ENCODE peak calls at places on chromosomes 1 and 21, in six cellular contexts. O is AG08395; S is GM13977; B is GM23338; W is effector memory CD4-positive, alpha-beta T cell; V is mesenchymal stem cell. H is an unnamed sample.

GRCh38 chr1:222084996-222085395 is 343.1 kb upstream of the DUSP10 start:
- DNase-seq in S (no peak), V (no peak), W (no peak), O (peak), B (no peak), H (no peak)

GRCh38 chr1:60463146-60463545 is 389.6 kb upstream of the C1orf87 start:
- DNase-seq in W (no peak), V (no peak), B (no peak), O (no peak), S (no peak), H (no peak)

GRCh38 chr1:31444725-31445448 is 31.9 kb downstream of the SERINC2 start:
- DNase-seq in O (no peak), B (no peak), S (no peak), V (no peak), W (no peak), H (no peak)

GRCh38 chr1:7253118-7253480 is 467.8 kb downstream of the CAMTA1 start:
- DNase-seq in B (no peak), S (no peak), V (no peak), O (peak), W (no peak), H (no peak)

GRCh38 chr1:75035536-75035935 is 98.7 kb upstream of the LHX8 start:
- DNase-seq in B (no peak), W (no peak), O (no peak), V (no peak), S (no peak), H (no peak)

GRCh38 chr1:107609808-107610207 is 355.2 kb downstream of the VAV3 start:
- DNase-seq in W (no peak), O (no peak), B (no peak), S (no peak), V (no peak), H (no peak)

GRCh38 chr1:204513117-204513716 is 3.0 kb upstream of the MDM4 start:
- DNase-seq in B (no peak), V (no peak), W (peak), O (no peak), S (peak), H (no peak)

GRCh38 chr21:34284613-34285160 is 79.1 kb upstream of the KCNE2 start:
- DNase-seq in V (no peak), O (no peak), W (no peak), B (no peak), S (no peak), H (no peak)

GRCh38 chr1:180507826-180508724 is 5.7 kb upstream of the ACBD6 start:
- DNase-seq in O (peak), V (peak), W (no peak), S (peak), B (no peak), H (no peak)

GRCh38 chr1:19096036-19096833 is 113.8 kb downstream of the UBR4 start:
- DNase-seq in O (peak), V (no peak), W (no peak), S (no peak), B (peak), H (no peak)

GRCh38 chr1:203564024-203564423 is 62.6 kb upstream of the ATP2B4 start:
- DNase-seq in O (no peak), S (no peak), W (no peak), V (no peak), B (no peak), H (no peak)

GRCh38 chr1:33519240-33519884 is 46.9 kb downstream of the ZSCAN20 start:
- DNase-seq in S (no peak), V (no peak), W (no peak), B (no peak), O (no peak), H (no peak)

GRCh38 chr1:10514490-10515235 is 39.9 kb downstream of the PEX14 start:
- DNase-seq in S (no peak), B (peak), W (no peak), V (peak), O (peak), H (peak)

GRCh38 chr1:166350490-166350889 is 183.7 kb upstream of the FAM78B start:
- DNase-seq in S (no peak), W (no peak), V (no peak), B (peak), O (no peak), H (no peak)

GRCh38 chr1:232183802-232184201 is 446.1 kb downstream of the SIPA1L2 start:
- DNase-seq in W (no peak), B (no peak), V (no peak), O (no peak), S (no peak), H (no peak)

GRCh38 chr1:231116741-231117140 is 45.1 kb upstream of the TRIM67 start:
- DNase-seq in V (no peak), S (no peak), O (no peak), W (no peak), B (no peak), H (no peak)

GRCh38 chr1:93991269-93991668 is 82.0 kb upstream of the GCLM start:
- DNase-seq in O (no peak), W (no peak), B (no peak), V (no peak), S (no peak), H (no peak)

GRCh38 chr1:180796897-180797296 is 115.8 kb upstream of the KIAA1614 start:
- DNase-seq in V (no peak), W (no peak), B (no peak), O (no peak), S (no peak), H (no peak)

GRCh38 chr1:16719571-16720402 is 20.5 kb upstream of the RNU1-4 start:
- DNase-seq in S (peak), B (no peak), V (no peak), O (no peak), W (no peak), H (no peak)

GRCh38 chr1:22171951-22172715 is 29.2 kb upstream of the WNT4 start:
- DNase-seq in W (no peak), B (peak), V (no peak), S (no peak), O (no peak), H (no peak)

GRCh38 chr1:54370287-54371003 is 35.7 kb downstream of the SSBP3 start:
- DNase-seq in V (no peak), W (no peak), B (no peak), S (no peak), O (no peak), H (no peak)

GRCh38 chr1:237910834-237911233 is 20.1 kb upstream of the ZP4 start:
- DNase-seq in S (no peak), W (no peak), O (no peak), B (no peak), V (no peak), H (no peak)

GRCh38 chr21:43354016-43354420 is 72.9 kb downstream of the SIK1 start:
- DNase-seq in W (no peak), B (no peak), O (no peak), V (no peak), S (no peak), H (no peak)

GRCh38 chr1:28199328-28200233 is 23.1 kb upstream of the PTAFR start:
- DNase-seq in O (no peak), B (no peak), V (no peak), W (peak), S (peak), H (no peak)

GRCh38 chr1:192401832-192402231 is 85.0 kb downstream of the RGS21 start:
- DNase-seq in W (no peak), O (peak), B (no peak), V (peak), S (no peak), H (no peak)

GRCh38 chr1:180923024-180923841 is 10.5 kb downstream of the KIAA1614 start:
- DNase-seq in S (no peak), B (peak), V (peak), O (no peak), W (no peak), H (no peak)

GRCh38 chr1:240435996-240436566 is 175.9 kb downstream of the GREM2 start:
- DNase-seq in B (no peak), S (no peak), W (no peak), V (peak), O (no peak), H (no peak)

GRCh38 chr21:38342734-38343133 is 85.9 kb downstream of the KCNJ15 start:
- DNase-seq in B (no peak), S (no peak), V (no peak), W (no peak), O (no peak), H (no peak)